ENCODE peak calls at places on chromosomes 13 and 19, in five cellular contexts. One of them, this sample, is unnamed.

GRCh38 chr19:15759962-15760565 is 22.3 kb downstream of the OR10H3 start:
- DNase-seq in H1: no peak
- DNase-seq in IMR-90: no peak
- DNase-seq in HCT116: peak
- DNase-seq in HepG2: peak
- DNase-seq in this sample: peak

GRCh38 chr19:32324631-32325215 is 20.7 kb upstream of the ZNF507 start:
- DNase-seq in H1: no peak
- DNase-seq in IMR-90: peak
- DNase-seq in HCT116: no peak
- DNase-seq in HepG2: no peak
- DNase-seq in this sample: no peak

GRCh38 chr19:55305491-55305890 is 19.6 kb downstream of the TMEM150B start:
- DNase-seq in H1: no peak
- DNase-seq in IMR-90: no peak
- DNase-seq in HCT116: no peak
- DNase-seq in HepG2: no peak
- DNase-seq in this sample: peak

GRCh38 chr19:50557009-50557613 is 11.1 kb downstream of the LRRC4B start:
- DNase-seq in H1: no peak
- DNase-seq in IMR-90: no peak
- DNase-seq in HCT116: no peak
- DNase-seq in HepG2: no peak
- DNase-seq in this sample: no peak

GRCh38 chr13:73521970-73522549 is 463.3 kb downstream of the KLF5 start:
- DNase-seq in H1: no peak
- DNase-seq in IMR-90: peak
- DNase-seq in HCT116: no peak
- DNase-seq in HepG2: no peak
- DNase-seq in this sample: no peak

GRCh38 chr13:38577048-38577447 is 109.8 kb upstream of the FREM2 start:
- DNase-seq in H1: no peak
- DNase-seq in IMR-90: no peak
- DNase-seq in HCT116: no peak
- DNase-seq in HepG2: peak
- DNase-seq in this sample: no peak

GRCh38 chr19:11088508-11089253 is 582 bp upstream of the LDLR start:
- DNase-seq in H1: no peak
- DNase-seq in IMR-90: no peak
- DNase-seq in HCT116: no peak
- DNase-seq in HepG2: peak
- DNase-seq in this sample: no peak

GRCh38 chr13:21897140-21897539 is 226.3 kb downstream of the FGF9 start:
- DNase-seq in H1: no peak
- DNase-seq in IMR-90: no peak
- DNase-seq in HCT116: no peak
- DNase-seq in HepG2: no peak
- DNase-seq in this sample: no peak

DNA sequence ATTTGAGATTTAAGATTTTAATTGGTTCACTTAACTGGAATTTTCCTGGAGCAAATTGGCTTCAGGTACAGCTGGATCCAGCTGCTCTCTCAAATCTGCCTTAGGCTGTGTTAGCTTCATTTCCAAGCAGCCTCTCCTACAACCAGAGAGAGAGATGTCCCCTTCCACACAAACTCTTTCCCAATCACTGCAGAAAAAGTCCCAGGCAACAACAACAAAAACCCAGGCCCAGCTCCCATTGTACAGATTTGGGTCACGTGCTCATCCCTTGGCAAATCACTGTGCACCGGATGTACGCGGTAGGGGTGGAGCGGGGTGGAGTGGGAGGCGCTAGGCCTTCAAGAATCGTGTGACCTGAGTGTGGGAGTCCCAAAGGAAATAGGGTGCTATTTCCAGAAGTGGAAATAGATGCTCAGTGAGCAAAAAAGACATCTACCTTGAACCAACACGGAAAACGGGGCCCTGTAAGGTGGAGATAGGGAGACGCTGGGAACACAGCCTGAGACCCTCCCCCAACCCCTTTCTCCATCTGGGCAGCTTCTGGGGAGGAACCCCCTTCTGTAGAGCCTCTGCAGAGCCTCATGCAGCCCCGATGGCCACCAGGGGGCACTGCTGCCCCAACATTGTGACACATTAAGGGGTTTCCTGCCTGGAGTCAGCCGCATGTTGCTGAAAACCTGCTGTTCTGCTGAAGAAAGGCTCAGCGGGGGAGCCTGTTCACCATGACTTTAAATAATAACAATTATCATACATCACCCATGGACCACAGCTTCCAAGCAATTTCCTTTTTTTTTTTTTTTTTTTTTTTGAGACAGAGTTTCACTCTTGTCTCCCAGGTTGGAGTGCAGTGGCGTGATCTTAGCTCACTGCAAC is 25.4 kb downstream of the HPN start:
- DNase-seq in H1: peak
- DNase-seq in IMR-90: peak
- DNase-seq in HCT116: peak
- DNase-seq in HepG2: peak
- DNase-seq in this sample: peak
- TF ChIP-seq CTCF in H1: peak
- TF ChIP-seq CTCF in IMR-90: peak
- TF ChIP-seq CTCF in HCT116: peak
- TF ChIP-seq CTCF in HepG2: peak
- TF ChIP-seq CTCF in this sample: peak

DNA sequence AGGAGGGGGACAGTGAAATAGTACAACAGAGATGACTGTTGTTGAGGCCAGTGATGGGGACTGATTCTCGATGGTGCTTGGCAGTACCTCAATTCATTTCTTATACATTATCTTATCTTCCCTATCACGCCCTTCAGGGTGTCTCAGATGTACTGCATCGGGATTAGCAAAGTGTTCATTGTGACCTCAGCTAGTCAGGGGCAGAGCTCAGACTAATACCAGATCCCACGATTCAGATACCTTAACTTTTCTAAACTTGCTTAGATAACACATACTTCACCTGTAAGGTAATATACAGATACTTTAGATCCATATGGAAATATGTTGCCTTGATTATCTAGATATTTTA is 720.6 kb downstream of the EFNB2 start:
- DNase-seq in H1: no peak
- DNase-seq in IMR-90: no peak
- DNase-seq in HCT116: no peak
- DNase-seq in HepG2: no peak
- DNase-seq in this sample: no peak
- TF ChIP-seq CEBPB in H1: no peak
- TF ChIP-seq CEBPB in IMR-90: no peak
- TF ChIP-seq CEBPB in HCT116: no peak
- TF ChIP-seq CEBPB in HepG2: no peak
- TF ChIP-seq CEBPB in this sample: no peak

GRCh38 chr19:4692275-4693077 is 22.3 kb upstream of the MYDGF start:
- DNase-seq in H1: no peak
- DNase-seq in IMR-90: no peak
- DNase-seq in HCT116: no peak
- DNase-seq in HepG2: no peak
- DNase-seq in this sample: no peak

GRCh38 chr19:4689403-4689802 is 19.3 kb upstream of the MYDGF start:
- DNase-seq in H1: no peak
- DNase-seq in IMR-90: no peak
- DNase-seq in HCT116: no peak
- DNase-seq in HepG2: no peak
- DNase-seq in this sample: no peak

GRCh38 chr19:4688587-4688986 is 18.4 kb upstream of the MYDGF start:
- DNase-seq in H1: no peak
- DNase-seq in IMR-90: no peak
- DNase-seq in HCT116: no peak
- DNase-seq in HepG2: no peak
- DNase-seq in this sample: no peak

GRCh38 chr19:4691383-4691782 is 21.2 kb upstream of the MYDGF start:
- DNase-seq in H1: no peak
- DNase-seq in IMR-90: no peak
- DNase-seq in HCT116: no peak
- DNase-seq in HepG2: no peak
- DNase-seq in this sample: no peak

GRCh38 chr19:4690362-4690761 is 20.2 kb upstream of the MYDGF start:
- DNase-seq in H1: no peak
- DNase-seq in IMR-90: no peak
- DNase-seq in HCT116: no peak
- DNase-seq in HepG2: no peak
- DNase-seq in this sample: no peak
- TF ChIP-seq CTCF in H1: no peak
- TF ChIP-seq CTCF in IMR-90: no peak
- TF ChIP-seq CTCF in HCT116: no peak
- TF ChIP-seq CTCF in HepG2: peak
- TF ChIP-seq CTCF in this sample: no peak

DNA sequence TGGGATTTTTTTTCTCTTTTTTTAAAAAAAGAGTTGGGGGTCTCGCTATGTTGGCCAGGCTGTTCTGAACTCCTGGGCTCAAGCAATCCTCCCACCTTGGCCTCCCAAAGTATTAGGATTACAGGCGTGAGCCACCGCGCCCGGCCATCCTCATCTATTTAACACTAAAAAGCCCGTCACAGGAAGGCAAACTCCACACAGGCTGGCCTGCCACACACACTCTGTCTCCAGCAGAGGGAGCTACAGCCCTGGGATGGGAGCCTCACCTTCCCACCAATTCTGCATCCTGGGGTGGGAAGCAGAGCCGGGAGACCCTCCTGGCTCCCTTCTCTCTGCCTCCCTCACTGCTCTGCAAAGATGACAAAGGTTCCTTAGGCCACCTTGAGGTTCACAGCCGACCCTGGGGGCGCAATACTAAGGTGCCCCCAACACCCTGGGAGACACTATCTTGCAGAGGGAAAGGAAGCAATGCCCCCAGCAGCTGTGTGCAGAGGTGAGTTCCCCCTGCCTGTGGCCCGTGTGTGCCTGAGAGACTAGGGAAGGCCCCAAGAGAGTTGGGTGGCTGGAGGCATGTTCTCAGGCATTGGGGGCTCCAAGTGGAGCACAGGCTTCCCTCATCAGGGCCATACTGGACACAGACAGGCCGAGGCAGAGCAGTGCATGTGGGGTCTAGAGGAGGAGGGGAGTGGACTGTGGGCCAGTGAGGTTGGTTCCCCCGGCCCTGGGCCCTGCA is 27.4 kb upstream of the TIMM44 start:
- DNase-seq in H1: peak
- DNase-seq in IMR-90: peak
- DNase-seq in HCT116: peak
- DNase-seq in HepG2: peak
- DNase-seq in this sample: peak
- TF ChIP-seq CEBPB in H1: no peak
- TF ChIP-seq CEBPB in IMR-90: no peak
- TF ChIP-seq CEBPB in HCT116: no peak
- TF ChIP-seq CEBPB in HepG2: no peak
- TF ChIP-seq CEBPB in this sample: no peak